ENCODE peak calls at places on chromosomes 16 and 17, in seven cellular contexts. One of them, this sample, is unnamed.
A peak's percentile ranks its signal among the peaks of the same experiment; 100 is the strongest.

GRCh38 chr17:81199482-81199830 is 23.3 kb downstream of the CEP131 start:
- DNase-seq in IMR-90: no peak
- DNase-seq in mammary epithelial cell: no peak
- DNase-seq in left ventricle myocardium inferior: no peak
- DNase-seq in prostate gland: no peak
- DNase-seq in upper lobe of right lung: no peak
- DNase-seq in heart right ventricle: no peak
- DNase-seq in this sample: no peak

GRCh38 chr17:15291674-15292361 is 26.7 kb upstream of the PMP22 start:
- DNase-seq in IMR-90: peak; percentile 46
- DNase-seq in mammary epithelial cell: no peak
- DNase-seq in left ventricle myocardium inferior: peak; percentile 22
- DNase-seq in prostate gland: no peak
- DNase-seq in upper lobe of right lung: no peak
- DNase-seq in heart right ventricle: peak; percentile 23
- DNase-seq in this sample: no peak

GRCh38 chr16:88539261-88539651 is 30.9 kb upstream of the ZC3H18 start:
- DNase-seq in IMR-90: no peak
- DNase-seq in mammary epithelial cell: no peak
- DNase-seq in left ventricle myocardium inferior: no peak
- DNase-seq in prostate gland: no peak
- DNase-seq in upper lobe of right lung: no peak
- DNase-seq in heart right ventricle: no peak
- DNase-seq in this sample: no peak

GRCh38 chr17:14197582-14197981 is 39.1 kb downstream of the CDRT15 start:
- DNase-seq in IMR-90: no peak
- DNase-seq in mammary epithelial cell: no peak
- DNase-seq in left ventricle myocardium inferior: no peak
- DNase-seq in prostate gland: no peak
- DNase-seq in upper lobe of right lung: no peak
- DNase-seq in heart right ventricle: no peak
- DNase-seq in this sample: no peak

GRCh38 chr17:3788200-3788599 is 12.8 kb downstream of the ITGAE start:
- DNase-seq in IMR-90: no peak
- DNase-seq in mammary epithelial cell: no peak
- DNase-seq in left ventricle myocardium inferior: no peak
- DNase-seq in prostate gland: no peak
- DNase-seq in upper lobe of right lung: no peak
- DNase-seq in heart right ventricle: no peak
- DNase-seq in this sample: no peak

GRCh38 chr17:48756816-48757215 is 28.3 kb upstream of the HOXB13 start:
- DNase-seq in IMR-90: no peak
- DNase-seq in mammary epithelial cell: no peak
- DNase-seq in left ventricle myocardium inferior: no peak
- DNase-seq in prostate gland: peak; percentile 91
- DNase-seq in upper lobe of right lung: no peak
- DNase-seq in heart right ventricle: no peak
- DNase-seq in this sample: no peak

GRCh38 chr17:32971171-32971570 is 20.5 kb upstream of the SPACA3 start:
- DNase-seq in IMR-90: no peak
- DNase-seq in mammary epithelial cell: peak; percentile 82
- DNase-seq in left ventricle myocardium inferior: no peak
- DNase-seq in prostate gland: no peak
- DNase-seq in upper lobe of right lung: no peak
- DNase-seq in heart right ventricle: no peak
- DNase-seq in this sample: peak; percentile 89

GRCh38 chr16:11916524-11917285 is 949 bp upstream of the GSPT1 start:
- DNase-seq in IMR-90: peak; percentile 41
- DNase-seq in mammary epithelial cell: peak; percentile 8
- DNase-seq in left ventricle myocardium inferior: no peak
- DNase-seq in prostate gland: peak; percentile 67
- DNase-seq in upper lobe of right lung: no peak
- DNase-seq in heart right ventricle: no peak
- DNase-seq in this sample: peak; percentile 90

GRCh38 chr16:54847207-54847606 is 83.5 kb upstream of the IRX5 start:
- DNase-seq in IMR-90: no peak
- DNase-seq in mammary epithelial cell: peak; percentile 100
- DNase-seq in left ventricle myocardium inferior: no peak
- DNase-seq in prostate gland: peak; percentile 64
- DNase-seq in upper lobe of right lung: no peak
- DNase-seq in heart right ventricle: no peak
- DNase-seq in this sample: peak; percentile 100

GRCh38 chr17:17989081-17989480 is 16.4 kb downstream of the DRC3 start:
- DNase-seq in IMR-90: no peak
- DNase-seq in mammary epithelial cell: no peak
- DNase-seq in left ventricle myocardium inferior: no peak
- DNase-seq in prostate gland: no peak
- DNase-seq in upper lobe of right lung: no peak
- DNase-seq in heart right ventricle: no peak
- DNase-seq in this sample: no peak

GRCh38 chr17:82287849-82288601 is 14.5 kb upstream of the CSNK1D start:
- DNase-seq in IMR-90: peak; percentile 74
- DNase-seq in mammary epithelial cell: no peak
- DNase-seq in left ventricle myocardium inferior: peak; percentile 83
- DNase-seq in prostate gland: peak; percentile 88
- DNase-seq in upper lobe of right lung: peak; percentile 93
- DNase-seq in heart right ventricle: peak; percentile 87
- DNase-seq in this sample: peak; percentile 94

GRCh38 chr16:19639986-19640421 is 78.0 kb downstream of the KNOP1 start:
- DNase-seq in IMR-90: no peak
- DNase-seq in mammary epithelial cell: no peak
- DNase-seq in left ventricle myocardium inferior: no peak
- DNase-seq in prostate gland: no peak
- DNase-seq in upper lobe of right lung: no peak
- DNase-seq in heart right ventricle: no peak
- DNase-seq in this sample: no peak

GRCh38 chr16:9297437-9298113 is 206.1 kb downstream of the HAPSTR1 start:
- DNase-seq in IMR-90: no peak
- DNase-seq in mammary epithelial cell: no peak
- DNase-seq in left ventricle myocardium inferior: no peak
- DNase-seq in prostate gland: peak; percentile 10
- DNase-seq in upper lobe of right lung: no peak
- DNase-seq in heart right ventricle: peak; percentile 9
- DNase-seq in this sample: no peak

GRCh38 chr16:50368410-50369132 is at the start of gene BRD7:
- DNase-seq in IMR-90: peak; percentile 37
- DNase-seq in mammary epithelial cell: peak; percentile 42
- DNase-seq in left ventricle myocardium inferior: peak; percentile 65
- DNase-seq in prostate gland: peak; percentile 38
- DNase-seq in upper lobe of right lung: peak; percentile 85
- DNase-seq in heart right ventricle: peak; percentile 41
- DNase-seq in this sample: no peak

GRCh38 chr17:7294614-7295153 is at the start of gene YBX2:
- DNase-seq in IMR-90: peak; percentile 7
- DNase-seq in mammary epithelial cell: peak; percentile 45
- DNase-seq in left ventricle myocardium inferior: peak; percentile 64
- DNase-seq in prostate gland: peak; percentile 57
- DNase-seq in upper lobe of right lung: peak; percentile 80
- DNase-seq in heart right ventricle: peak; percentile 66
- DNase-seq in this sample: no peak

GRCh38 chr17:9924735-9925191 is 19.7 kb upstream of the RCVRN start:
- DNase-seq in IMR-90: peak; percentile 75
- DNase-seq in mammary epithelial cell: peak; percentile 56
- DNase-seq in left ventricle myocardium inferior: peak; percentile 14
- DNase-seq in prostate gland: peak; percentile 42
- DNase-seq in upper lobe of right lung: no peak
- DNase-seq in heart right ventricle: no peak
- DNase-seq in this sample: peak; percentile 56

GRCh38 chr16:85181091-85181738 is 68.9 kb upstream of the CIBAR2 start:
- DNase-seq in IMR-90: no peak
- DNase-seq in mammary epithelial cell: no peak
- DNase-seq in left ventricle myocardium inferior: no peak
- DNase-seq in prostate gland: no peak
- DNase-seq in upper lobe of right lung: no peak
- DNase-seq in heart right ventricle: no peak
- DNase-seq in this sample: no peak

GRCh38 chr16:85372627-85373372 is 240.3 kb upstream of the GSE1 start:
- DNase-seq in IMR-90: peak; percentile 85
- DNase-seq in mammary epithelial cell: peak; percentile 57
- DNase-seq in left ventricle myocardium inferior: no peak
- DNase-seq in prostate gland: no peak
- DNase-seq in upper lobe of right lung: no peak
- DNase-seq in heart right ventricle: no peak
- DNase-seq in this sample: peak; percentile 78

GRCh38 chr16:70396209-70396904 is 42.5 kb downstream of the ST3GAL2 start:
- DNase-seq in IMR-90: peak; percentile 42
- DNase-seq in mammary epithelial cell: no peak
- DNase-seq in left ventricle myocardium inferior: no peak
- DNase-seq in prostate gland: no peak
- DNase-seq in upper lobe of right lung: no peak
- DNase-seq in heart right ventricle: no peak
- DNase-seq in this sample: no peak

GRCh38 chr17:31392002-31392855 is 754 bp downstream of the RAB11FIP4 start:
- DNase-seq in IMR-90: no peak
- DNase-seq in mammary epithelial cell: no peak
- DNase-seq in left ventricle myocardium inferior: no peak
- DNase-seq in prostate gland: no peak
- DNase-seq in upper lobe of right lung: peak; percentile 51
- DNase-seq in heart right ventricle: no peak
- DNase-seq in this sample: no peak
- H3K4me3 ChIP-seq in IMR-90: peak overlapping the region; percentile 31
- H3K4me3 ChIP-seq in mammary epithelial cell: peak overlapping the region; percentile 29
- H3K4me3 ChIP-seq in left ventricle myocardium inferior: peak overlapping the region; percentile 66
- H3K4me3 ChIP-seq in prostate gland: peak overlapping the region; percentile 37
- H3K4me3 ChIP-seq in upper lobe of right lung: peak overlapping the region; percentile 21
- H3K4me3 ChIP-seq in heart right ventricle: peak overlapping the region; percentile 24
- H3K4me3 ChIP-seq in this sample: no peak overlapping the region

GRCh38 chr17:12137859-12138258 is 117.2 kb downstream of the MAP2K4 start:
- DNase-seq in IMR-90: no peak
- DNase-seq in mammary epithelial cell: no peak
- DNase-seq in left ventricle myocardium inferior: no peak
- DNase-seq in prostate gland: no peak
- DNase-seq in upper lobe of right lung: no peak
- DNase-seq in heart right ventricle: no peak
- DNase-seq in this sample: no peak
- TF ChIP-seq CTCF in IMR-90: no peak
- TF ChIP-seq CTCF in mammary epithelial cell: no peak
- TF ChIP-seq CTCF in left ventricle myocardium inferior: no peak
- TF ChIP-seq CTCF in prostate gland: no peak
- TF ChIP-seq CTCF in upper lobe of right lung: no peak
- TF ChIP-seq CTCF in heart right ventricle: no peak
- TF ChIP-seq CTCF in this sample: no peak

GRCh38 chr17:67109111-67109510 is 64.8 kb downstream of the CACNG1 start:
- DNase-seq in IMR-90: no peak
- DNase-seq in mammary epithelial cell: no peak
- DNase-seq in left ventricle myocardium inferior: no peak
- DNase-seq in prostate gland: no peak
- DNase-seq in upper lobe of right lung: no peak
- DNase-seq in heart right ventricle: no peak
- DNase-seq in this sample: no peak
- H3K36me3 ChIP-seq in IMR-90: peaks cover 31% of the 10 kb centered on the region
- H3K36me3 ChIP-seq in mammary epithelial cell: peaks cover 18% of the 10 kb centered on the region
- H3K36me3 ChIP-seq in left ventricle myocardium inferior: peaks cover 82% of the 10 kb centered on the region
- H3K36me3 ChIP-seq in prostate gland: peaks cover 3% of the 10 kb centered on the region
- H3K36me3 ChIP-seq in upper lobe of right lung: peaks cover 86% of the 10 kb centered on the region
- H3K36me3 ChIP-seq in heart right ventricle: peaks cover 99% of the 10 kb centered on the region
- H3K36me3 ChIP-seq in this sample: peaks cover 16% of the 10 kb centered on the region

GRCh38 chr17:58693751-58694150 is 1.3 kb downstream of the RAD51C start:
- DNase-seq in IMR-90: no peak
- DNase-seq in mammary epithelial cell: no peak
- DNase-seq in left ventricle myocardium inferior: no peak
- DNase-seq in prostate gland: no peak
- DNase-seq in upper lobe of right lung: no peak
- DNase-seq in heart right ventricle: no peak
- DNase-seq in this sample: no peak
- H3K4me3 ChIP-seq in IMR-90: no peak overlapping the region
- H3K4me3 ChIP-seq in mammary epithelial cell: peak overlapping the region; percentile 52
- H3K4me3 ChIP-seq in left ventricle myocardium inferior: no peak overlapping the region
- H3K4me3 ChIP-seq in prostate gland: no peak overlapping the region
- H3K4me3 ChIP-seq in upper lobe of right lung: no peak overlapping the region
- H3K4me3 ChIP-seq in heart right ventricle: no peak overlapping the region
- H3K4me3 ChIP-seq in this sample: no peak overlapping the region

DNA sequence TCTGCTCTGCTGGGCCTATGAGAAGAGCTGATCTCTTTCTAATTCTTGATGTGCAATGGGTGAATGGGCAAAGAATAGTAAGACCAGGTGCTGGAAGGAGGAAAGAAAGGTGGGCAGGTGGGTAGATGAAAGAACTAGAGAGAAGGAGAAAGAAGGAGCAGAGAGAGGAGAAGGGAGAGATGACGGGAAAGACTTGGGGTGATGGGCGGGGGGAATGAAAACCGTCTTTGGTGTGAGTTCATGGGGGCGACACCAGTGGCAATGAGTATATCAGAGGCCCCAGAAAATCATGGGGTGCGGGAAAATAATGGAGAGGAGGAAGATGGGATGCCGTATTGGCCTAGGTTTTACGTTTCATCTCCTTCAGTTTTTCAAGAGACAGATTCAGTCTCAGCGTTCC is 128.8 kb upstream of the PLCG2 start:
- DNase-seq in IMR-90: no peak
- DNase-seq in mammary epithelial cell: no peak
- DNase-seq in left ventricle myocardium inferior: no peak
- DNase-seq in prostate gland: no peak
- DNase-seq in upper lobe of right lung: no peak
- DNase-seq in heart right ventricle: no peak
- DNase-seq in this sample: no peak
- TF ChIP-seq CTCF in IMR-90: no peak
- TF ChIP-seq CTCF in mammary epithelial cell: no peak
- TF ChIP-seq CTCF in left ventricle myocardium inferior: no peak
- TF ChIP-seq CTCF in prostate gland: no peak
- TF ChIP-seq CTCF in upper lobe of right lung: no peak
- TF ChIP-seq CTCF in heart right ventricle: no peak
- TF ChIP-seq CTCF in this sample: no peak

GRCh38 chr16:4381072-4381934 is 9.7 kb downstream of the VASN start:
- DNase-seq in IMR-90: no peak
- DNase-seq in mammary epithelial cell: no peak
- DNase-seq in left ventricle myocardium inferior: no peak
- DNase-seq in prostate gland: no peak
- DNase-seq in upper lobe of right lung: no peak
- DNase-seq in heart right ventricle: no peak
- DNase-seq in this sample: no peak

GRCh38 chr16:4380131-4381063 is 8.7 kb downstream of the VASN start:
- DNase-seq in IMR-90: no peak
- DNase-seq in mammary epithelial cell: no peak
- DNase-seq in left ventricle myocardium inferior: no peak
- DNase-seq in prostate gland: no peak
- DNase-seq in upper lobe of right lung: no peak
- DNase-seq in heart right ventricle: no peak
- DNase-seq in this sample: no peak

GRCh38 chr16:4382795-4383357 is 11.2 kb downstream of the VASN start:
- DNase-seq in IMR-90: no peak
- DNase-seq in mammary epithelial cell: no peak
- DNase-seq in left ventricle myocardium inferior: no peak
- DNase-seq in prostate gland: no peak
- DNase-seq in upper lobe of right lung: no peak
- DNase-seq in heart right ventricle: no peak
- DNase-seq in this sample: no peak

GRCh38 chr16:4383591-4384495 is 12.2 kb downstream of the VASN start:
- DNase-seq in IMR-90: no peak
- DNase-seq in mammary epithelial cell: no peak
- DNase-seq in left ventricle myocardium inferior: no peak
- DNase-seq in prostate gland: no peak
- DNase-seq in upper lobe of right lung: no peak
- DNase-seq in heart right ventricle: no peak
- DNase-seq in this sample: no peak

GRCh38 chr16:4381935-4382794 is 10.5 kb downstream of the VASN start:
- DNase-seq in IMR-90: no peak
- DNase-seq in mammary epithelial cell: no peak
- DNase-seq in left ventricle myocardium inferior: no peak
- DNase-seq in prostate gland: no peak
- DNase-seq in upper lobe of right lung: no peak
- DNase-seq in heart right ventricle: no peak
- DNase-seq in this sample: no peak
- H3K36me3 ChIP-seq in IMR-90: peaks cover 55% of the 10 kb centered on the region
- H3K36me3 ChIP-seq in mammary epithelial cell: no peaks in the 10 kb centered on the region
- H3K36me3 ChIP-seq in left ventricle myocardium inferior: peaks cover 27% of the 10 kb centered on the region
- H3K36me3 ChIP-seq in prostate gland: no peaks in the 10 kb centered on the region
- H3K36me3 ChIP-seq in upper lobe of right lung: peaks cover 46% of the 10 kb centered on the region
- H3K36me3 ChIP-seq in heart right ventricle: peaks cover 26% of the 10 kb centered on the region
- H3K36me3 ChIP-seq in this sample: peaks cover 4% of the 10 kb centered on the region